ENCODE peak calls at places on chromosomes 13 and 19, in five cellular contexts. One of them, this sample, is unnamed.

GRCh38 chr19:46571495-46571894 is 29.6 kb upstream of the CALM3 start:
- DNase-seq in anterior cingulate cortex: no peak
- DNase-seq in hippocampal formation: no peak
- DNase-seq in NCI-H345: no peak
- DNase-seq in islet precursor cell: peak
- DNase-seq in this sample: no peak

GRCh38 chr13:113359556-113359955 is 4.4 kb downstream of the GRTP1 start:
- DNase-seq in NCI-H345: no peak
- DNase-seq in hippocampal formation: no peak
- DNase-seq in islet precursor cell: no peak
- DNase-seq in anterior cingulate cortex: no peak
- DNase-seq in this sample: no peak

GRCh38 chr19:1221141-1221903 is 15.7 kb downstream of the STK11 start:
- DNase-seq in NCI-H345: no peak
- DNase-seq in anterior cingulate cortex: peak
- DNase-seq in islet precursor cell: no peak
- DNase-seq in hippocampal formation: peak
- DNase-seq in this sample: no peak

GRCh38 chr13:112583592-112584277 is 4.2 kb downstream of the TUBGCP3 start:
- DNase-seq in hippocampal formation: peak
- DNase-seq in NCI-H345: no peak
- DNase-seq in islet precursor cell: no peak
- DNase-seq in anterior cingulate cortex: no peak
- DNase-seq in this sample: no peak

GRCh38 chr19:35911790-35912189 is 3.7 kb upstream of the TYROBP start:
- DNase-seq in anterior cingulate cortex: no peak
- DNase-seq in hippocampal formation: no peak
- DNase-seq in NCI-H345: peak
- DNase-seq in islet precursor cell: no peak
- DNase-seq in this sample: no peak

GRCh38 chr19:40165362-40165937 is 25.8 kb upstream of the MAP3K10 start:
- DNase-seq in islet precursor cell: peak
- DNase-seq in hippocampal formation: peak
- DNase-seq in anterior cingulate cortex: no peak
- DNase-seq in NCI-H345: peak
- DNase-seq in this sample: peak

GRCh38 chr19:1746401-1747284 is 6.7 kb upstream of the ONECUT3 start:
- DNase-seq in anterior cingulate cortex: no peak
- DNase-seq in hippocampal formation: no peak
- DNase-seq in islet precursor cell: no peak
- DNase-seq in NCI-H345: no peak
- DNase-seq in this sample: no peak

GRCh38 chr13:91154553-91154952 is 192.9 kb upstream of the MIR17HG start:
- DNase-seq in islet precursor cell: peak
- DNase-seq in NCI-H345: no peak
- DNase-seq in hippocampal formation: no peak
- DNase-seq in anterior cingulate cortex: no peak
- DNase-seq in this sample: no peak

GRCh38 chr13:23992722-23993438 is 95.6 kb upstream of the C1QTNF9B start:
- DNase-seq in hippocampal formation: peak
- DNase-seq in islet precursor cell: no peak
- DNase-seq in anterior cingulate cortex: peak
- DNase-seq in NCI-H345: no peak
- DNase-seq in this sample: peak

GRCh38 chr13:37481858-37482227 is 116.7 kb downstream of the POSTN start:
- DNase-seq in anterior cingulate cortex: no peak
- DNase-seq in hippocampal formation: no peak
- DNase-seq in NCI-H345: no peak
- DNase-seq in islet precursor cell: no peak
- DNase-seq in this sample: no peak

GRCh38 chr19:37988758-37989635 is 82.0 kb downstream of the SIPA1L3 start:
- DNase-seq in hippocampal formation: no peak
- DNase-seq in NCI-H345: no peak
- DNase-seq in islet precursor cell: peak
- DNase-seq in anterior cingulate cortex: no peak
- DNase-seq in this sample: no peak

GRCh38 chr19:29267701-29268100 is 54.8 kb upstream of the UQCRFS1 start:
- DNase-seq in hippocampal formation: no peak
- DNase-seq in NCI-H345: no peak
- DNase-seq in islet precursor cell: no peak
- DNase-seq in anterior cingulate cortex: no peak
- DNase-seq in this sample: no peak

GRCh38 chr13:43095771-43096719 is 72.7 kb downstream of the DNAJC15 start:
- DNase-seq in islet precursor cell: no peak
- DNase-seq in anterior cingulate cortex: no peak
- DNase-seq in hippocampal formation: no peak
- DNase-seq in NCI-H345: no peak
- DNase-seq in this sample: no peak

GRCh38 chr19:14580623-14581237 is 2.2 kb upstream of the CLEC17A start:
- DNase-seq in islet precursor cell: no peak
- DNase-seq in anterior cingulate cortex: no peak
- DNase-seq in hippocampal formation: no peak
- DNase-seq in NCI-H345: no peak
- DNase-seq in this sample: no peak

GRCh38 chr13:26184791-26185250 is 37.3 kb downstream of the RNF6 start:
- DNase-seq in NCI-H345: peak
- DNase-seq in anterior cingulate cortex: peak
- DNase-seq in islet precursor cell: peak
- DNase-seq in hippocampal formation: peak
- DNase-seq in this sample: no peak

GRCh38 chr13:32802159-32802558 is 214.1 kb upstream of the KL start:
- DNase-seq in islet precursor cell: no peak
- DNase-seq in anterior cingulate cortex: no peak
- DNase-seq in NCI-H345: no peak
- DNase-seq in hippocampal formation: no peak
- DNase-seq in this sample: no peak

This sample was measured in caudate nucleus.